ENCODE peak calls at places on chromosomes 2 and 18, in nine cellular contexts. One of them, this sample, is unnamed.

GRCh38 chr18:60232541-60232940 is 140.0 kb downstream of the MC4R start:
- DNase-seq in kidney tubule cell: peak
- DNase-seq in NCI-H1417: no peak
- DNase-seq in hypothalamus: no peak
- DNase-seq in glomerular endothelial cell: no peak
- DNase-seq in kidney: no peak
- DNase-seq in activated CD4-positive, alpha-beta T cell treated with anti-CD3 and anti-CD28 coated beads for 48 hours: no peak
- DNase-seq in posterior vena cava: no peak
- DNase-seq in fibroblast of mammary gland: peak
- DNase-seq in this sample: peak

GRCh38 chr2:205539603-205540002 is 142.7 kb upstream of the NRP2 start:
- DNase-seq in kidney tubule cell: no peak
- DNase-seq in NCI-H1417: no peak
- DNase-seq in hypothalamus: no peak
- DNase-seq in glomerular endothelial cell: no peak
- DNase-seq in kidney: no peak
- DNase-seq in activated CD4-positive, alpha-beta T cell treated with anti-CD3 and anti-CD28 coated beads for 48 hours: peak
- DNase-seq in posterior vena cava: no peak
- DNase-seq in fibroblast of mammary gland: no peak
- DNase-seq in this sample: no peak

GRCh38 chr18:76572517-76573247 is 77.6 kb upstream of the ZNF516 start:
- DNase-seq in kidney tubule cell: no peak
- DNase-seq in NCI-H1417: no peak
- DNase-seq in hypothalamus: no peak
- DNase-seq in glomerular endothelial cell: no peak
- DNase-seq in kidney: no peak
- DNase-seq in activated CD4-positive, alpha-beta T cell treated with anti-CD3 and anti-CD28 coated beads for 48 hours: no peak
- DNase-seq in posterior vena cava: no peak
- DNase-seq in fibroblast of mammary gland: no peak
- DNase-seq in this sample: no peak

GRCh38 chr2:217064234-217065103 is 204.6 kb upstream of the TNP1 start:
- DNase-seq in kidney tubule cell: peak
- DNase-seq in NCI-H1417: no peak
- DNase-seq in hypothalamus: no peak
- DNase-seq in glomerular endothelial cell: no peak
- DNase-seq in kidney: no peak
- DNase-seq in activated CD4-positive, alpha-beta T cell treated with anti-CD3 and anti-CD28 coated beads for 48 hours: no peak
- DNase-seq in posterior vena cava: no peak
- DNase-seq in fibroblast of mammary gland: peak
- DNase-seq in this sample: no peak

GRCh38 chr18:49699303-49699702 is 114.0 kb downstream of the ACAA2 start:
- DNase-seq in kidney tubule cell: no peak
- DNase-seq in NCI-H1417: no peak
- DNase-seq in hypothalamus: no peak
- DNase-seq in glomerular endothelial cell: no peak
- DNase-seq in kidney: no peak
- DNase-seq in activated CD4-positive, alpha-beta T cell treated with anti-CD3 and anti-CD28 coated beads for 48 hours: no peak
- DNase-seq in posterior vena cava: no peak
- DNase-seq in fibroblast of mammary gland: no peak
- DNase-seq in this sample: no peak

GRCh38 chr18:47150824-47151366 is 595 bp upstream of the HDHD2 start:
- DNase-seq in kidney tubule cell: peak
- DNase-seq in NCI-H1417: peak
- DNase-seq in hypothalamus: peak
- DNase-seq in glomerular endothelial cell: no peak
- DNase-seq in kidney: no peak
- DNase-seq in activated CD4-positive, alpha-beta T cell treated with anti-CD3 and anti-CD28 coated beads for 48 hours: peak
- DNase-seq in posterior vena cava: peak
- DNase-seq in fibroblast of mammary gland: peak
- DNase-seq in this sample: peak

GRCh38 chr2:31429759-31430438 is 15.4 kb upstream of the XDH start:
- DNase-seq in kidney tubule cell: peak
- DNase-seq in NCI-H1417: no peak
- DNase-seq in hypothalamus: no peak
- DNase-seq in glomerular endothelial cell: no peak
- DNase-seq in kidney: no peak
- DNase-seq in activated CD4-positive, alpha-beta T cell treated with anti-CD3 and anti-CD28 coated beads for 48 hours: peak
- DNase-seq in posterior vena cava: no peak
- DNase-seq in fibroblast of mammary gland: peak
- DNase-seq in this sample: no peak

GRCh38 chr2:237968048-237968862 is 1.4 kb downstream of the UBE2F start:
- DNase-seq in kidney tubule cell: peak
- DNase-seq in NCI-H1417: no peak
- DNase-seq in hypothalamus: no peak
- DNase-seq in glomerular endothelial cell: no peak
- DNase-seq in kidney: no peak
- DNase-seq in activated CD4-positive, alpha-beta T cell treated with anti-CD3 and anti-CD28 coated beads for 48 hours: peak
- DNase-seq in posterior vena cava: no peak
- DNase-seq in fibroblast of mammary gland: peak
- DNase-seq in this sample: no peak

GRCh38 chr2:207765960-207766582 is 3.6 kb downstream of the FZD5 start:
- DNase-seq in kidney tubule cell: no peak
- DNase-seq in NCI-H1417: no peak
- DNase-seq in hypothalamus: no peak
- DNase-seq in glomerular endothelial cell: no peak
- DNase-seq in kidney: no peak
- DNase-seq in activated CD4-positive, alpha-beta T cell treated with anti-CD3 and anti-CD28 coated beads for 48 hours: no peak
- DNase-seq in posterior vena cava: no peak
- DNase-seq in fibroblast of mammary gland: no peak
- DNase-seq in this sample: no peak